ENCODE peak calls at places on chromosome 13, in five cellular contexts. X is HTR-8/SVneo; L is fibroblast of lung; P is activated T-cell treated with anti-CD3 and anti-CD28 coated beads, Interleukin-2, amount 50 U/mL, for 72 hours; S is posterior cingulate gyrus. B is an unnamed sample.

GRCh38 chr13:110402301-110403069 is 95.4 kb downstream of the COL4A2 start:
- DNase-seq in X (no peak), S (no peak), L (no peak), P (no peak), B (no peak)

GRCh38 chr13:74868044-74868443 is 613.9 kb downstream of the TBC1D4 start:
- DNase-seq in L (peak), S (no peak), X (no peak), P (no peak), B (no peak)

GRCh38 chr13:113935081-113935511 is 38.8 kb downstream of the C13orf46 start:
- DNase-seq in P (no peak), L (no peak), S (peak), X (no peak), B (no peak)

GRCh38 chr13:98581971-98582702 is 5.2 kb upstream of the STK24 start:
- DNase-seq in S (no peak), P (no peak), X (no peak), L (peak), B (peak)

GRCh38 chr13:95098916-95099315 is 202.3 kb downstream of the ABCC4 start:
- DNase-seq in S (no peak), X (no peak), L (no peak), P (no peak), B (no peak)

GRCh38 chr13:63048648-63049047 is 1633.0 kb upstream of the PCDH20 start:
- DNase-seq in P (no peak), L (no peak), S (no peak), X (no peak), B (no peak)

GRCh38 chr13:44759222-44759721 is 183.1 kb upstream of the TSC22D1 start:
- DNase-seq in S (no peak), P (no peak), X (no peak), L (peak), B (no peak)

GRCh38 chr13:101626925-101627555 is 174.6 kb downstream of the ITGBL1 start:
- DNase-seq in L (no peak), S (no peak), P (peak), X (no peak), B (peak)

GRCh38 chr13:40615619-40616018 is 50.8 kb downstream of the FOXO1 start:
- DNase-seq in L (no peak), X (no peak), P (no peak), S (no peak), B (no peak)

GRCh38 chr13:43405457-43405856 is 381.3 kb downstream of the ENOX1 start:
- DNase-seq in P (no peak), L (peak), X (peak), S (no peak), B (no peak)